ENCODE peak calls at places on chromosomes 1 and 21, in five cellular contexts. P is hepatocyte, T is psoas muscle, F is IMR-90, B is K562. N is an unnamed sample.

GRCh38 chr1:209643295-209644020 is 8.8 kb downstream of the LAMB3 start:
- DNase-seq in B (no peak), P (no peak), T (no peak), F (no peak), N (peak)

GRCh38 chr1:65444128-65444527 is 23.7 kb downstream of the LEPR start:
- DNase-seq in P (no peak), F (no peak), B (no peak), T (no peak), N (no peak)

GRCh38 chr1:240797050-240797449 is 185.1 kb upstream of the GREM2 start:
- DNase-seq in P (peak), F (peak), B (no peak), T (no peak), N (no peak)

GRCh38 chr21:25970254-25970930 is 200.2 kb downstream of the APP start:
- DNase-seq in P (no peak), B (no peak), T (no peak), F (no peak), N (no peak)

GRCh38 chr1:10185759-10186158 is 24.6 kb upstream of the KIF1B start:
- DNase-seq in P (no peak), F (no peak), T (no peak), B (no peak), N (no peak)

GRCh38 chr1:191163621-191164020 is 686.0 kb upstream of the BRINP3 start:
- DNase-seq in T (no peak), P (no peak), B (no peak), F (no peak), N (no peak)

GRCh38 chr1:220700591-220701179 is 10.5 kb downstream of the C1orf115 start:
- DNase-seq in T (no peak), F (no peak), P (no peak), B (no peak), N (no peak)

GRCh38 chr1:31617917-31618746 is 643 bp downstream of the HCRTR1 start:
- DNase-seq in T (peak), B (peak), F (peak), P (peak), N (peak)

GRCh38 chr1:52281518-52281917 is 84.5 kb downstream of the CC2D1B start:
- DNase-seq in F (peak), T (no peak), P (no peak), B (no peak), N (no peak)

GRCh38 chr1:12478612-12478985 is 139.4 kb downstream of the DHRS3 start:
- DNase-seq in T (peak), F (no peak), B (peak), P (no peak), N (no peak)

GRCh38 chr1:109140384-109140783 is 26.5 kb downstream of the ELAPOR1 start:
- DNase-seq in P (no peak), F (no peak), B (peak), T (no peak), N (no peak)

GRCh38 chr1:186813420-186813819 is 15.3 kb upstream of the PLA2G4A start:
- DNase-seq in B (no peak), T (no peak), F (peak), P (no peak), N (no peak)

GRCh38 chr1:168136709-168137514 is at the start of gene GPR161:
- DNase-seq in F (peak), B (peak), P (peak), T (peak), N (peak)

GRCh38 chr21:31780944-31781343 is 49.0 kb upstream of the SCAF4 start:
- DNase-seq in B (no peak), P (peak), T (no peak), F (no peak), N (no peak)

GRCh38 chr1:85566890-85567289 is 13.7 kb upstream of the CCN1 start:
- DNase-seq in F (peak), B (no peak), T (no peak), P (no peak), N (no peak)

GRCh38 chr1:15850450-15851079 is 3.1 kb downstream of the SPEN start:
- DNase-seq in T (no peak), B (no peak), P (peak), F (no peak), N (no peak)

GRCh38 chr1:180762796-180763195 is 131.0 kb downstream of the XPR1 start:
- DNase-seq in F (no peak), B (no peak), P (no peak), T (no peak), N (no peak)

GRCh38 chr1:221172836-221173235 is 293.6 kb downstream of the HLX start:
- DNase-seq in P (no peak), F (no peak), T (no peak), B (no peak), N (no peak)

GRCh38 chr1:227891223-227891954 is 56.3 kb downstream of the WNT9A start:
- DNase-seq in B (no peak), P (no peak), T (no peak), F (no peak), N (no peak)

GRCh38 chr1:156920233-156921052 is at the start of gene LRRC71:
- DNase-seq in T (peak), P (peak), F (peak), B (peak), N (peak)

GRCh38 chr1:107649023-107649422 is 316.0 kb downstream of the VAV3 start:
- DNase-seq in B (no peak), P (peak), T (no peak), F (peak), N (no peak)

GRCh38 chr1:61659061-61659460 is 65.9 kb downstream of the TM2D1 start:
- DNase-seq in B (no peak), F (no peak), T (no peak), P (no peak), N (no peak)

GRCh38 chr1:167805041-167805556 is 83.3 kb downstream of the MPZL1 start:
- DNase-seq in P (no peak), F (no peak), T (no peak), B (no peak), N (no peak)

DNA sequence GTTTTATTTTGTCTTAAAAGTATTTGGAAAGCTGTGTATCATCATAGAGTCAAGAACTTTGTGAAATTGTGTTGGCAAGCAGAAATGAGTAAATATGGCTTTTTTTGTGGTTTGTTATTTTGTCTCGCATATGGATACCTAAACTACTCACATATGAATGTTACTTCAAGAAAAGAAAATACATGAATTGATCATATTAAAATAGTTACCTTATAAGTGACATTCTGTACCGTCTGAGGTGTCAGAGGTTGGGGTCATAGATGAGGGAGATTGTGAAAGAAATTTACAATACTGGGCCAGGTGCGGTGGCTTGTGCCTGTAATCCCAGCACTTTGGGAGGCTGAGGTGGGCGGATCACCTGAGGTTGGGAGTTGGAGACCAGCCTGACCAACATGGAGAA is 31.3 kb upstream of the AXDND1 start:
- DNase-seq in T (no peak), B (no peak), P (no peak), F (no peak), N (no peak)
- H3K27ac ChIP-seq in T (no peak), B (no peak), P (no peak), F (no peak), N (no peak)

GRCh38 chr21:33026878-33027400 is 1.2 kb downstream of the OLIG2 start:
- DNase-seq in T (no peak), B (no peak), F (peak), P (no peak), N (no peak)

GRCh38 chr21:33026299-33026858 is 644 bp downstream of the OLIG2 start:
- DNase-seq in B (no peak), P (no peak), T (no peak), F (no peak), N (no peak)

GRCh38 chr21:33024278-33025103 is 1.2 kb upstream of the OLIG2 start:
- DNase-seq in T (no peak), P (no peak), B (no peak), F (no peak), N (no peak)

GRCh38 chr21:33025106-33025470 is 647 bp upstream of the OLIG2 start:
- DNase-seq in F (no peak), B (no peak), P (no peak), T (no peak), N (no peak)

DNA sequence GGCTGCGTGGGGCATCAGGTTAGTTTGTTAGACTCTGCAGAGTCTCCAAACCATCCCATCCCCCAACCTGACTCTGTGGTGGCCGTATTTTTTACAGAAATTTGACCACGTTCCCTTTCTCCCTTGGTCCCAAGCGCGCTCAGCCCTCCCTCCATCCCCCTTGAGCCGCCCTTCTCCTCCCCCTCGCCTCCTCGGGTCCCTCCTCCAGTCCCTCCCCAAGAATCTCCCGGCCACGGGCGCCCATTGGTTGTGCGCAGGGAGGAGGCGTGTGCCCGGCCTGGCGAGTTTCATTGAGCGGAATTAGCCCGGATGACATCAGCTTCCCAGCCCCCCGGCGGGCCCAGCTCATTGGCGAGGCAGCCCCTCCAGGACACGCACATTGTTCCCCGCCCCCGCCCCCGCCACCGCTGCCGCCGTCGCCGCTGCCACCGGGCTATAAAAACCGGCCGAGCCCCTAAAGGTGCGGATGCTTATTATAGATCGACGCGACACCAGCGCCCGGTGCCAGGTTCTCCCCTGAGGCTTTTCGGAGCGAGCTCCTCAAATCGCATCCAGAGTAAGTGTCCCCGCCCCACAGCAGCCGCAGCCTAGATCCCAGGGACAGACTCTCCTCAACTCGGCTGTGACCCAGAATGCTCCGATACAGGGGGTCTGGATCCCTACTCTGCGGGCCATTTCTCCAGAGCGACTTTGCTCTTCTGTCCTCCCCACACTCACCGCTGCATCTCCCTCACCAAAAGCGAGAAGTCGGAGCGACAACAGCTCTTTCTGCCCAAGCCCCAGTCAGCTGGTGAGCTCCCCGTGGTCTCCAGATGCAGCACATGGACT is at the start of gene OLIG2:
- DNase-seq in T (no peak), F (peak), B (peak), P (no peak), N (no peak)
- H3K4me3 ChIP-seq in T (peak), F (no peak), B (no peak), P (no peak), N (no peak)

DNA sequence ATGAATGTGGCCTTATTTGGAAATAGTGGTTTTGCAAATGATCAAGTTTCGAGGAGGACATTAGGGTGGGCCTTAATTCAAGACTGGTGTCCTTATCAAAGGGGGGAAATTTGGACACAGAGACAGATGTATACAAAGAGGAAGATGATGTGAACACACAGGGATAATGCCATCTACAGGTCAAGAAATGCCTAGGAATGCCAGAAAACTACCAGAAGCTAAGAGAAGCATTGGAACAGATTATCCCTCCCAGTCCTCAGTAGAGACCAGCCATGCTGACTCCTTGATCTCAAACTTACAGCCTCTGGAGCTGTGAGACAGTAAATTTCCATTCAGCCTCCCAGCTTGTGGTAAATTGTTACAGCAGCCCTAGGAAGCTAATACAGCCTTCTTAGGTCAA is 151.4 kb downstream of the PTGER3 start:
- DNase-seq in T (no peak), P (no peak), B (no peak), F (no peak), N (no peak)
- TF ChIP-seq CTCF in T (no peak), P (peak), B (peak), F (no peak), N (no peak)

DNA sequence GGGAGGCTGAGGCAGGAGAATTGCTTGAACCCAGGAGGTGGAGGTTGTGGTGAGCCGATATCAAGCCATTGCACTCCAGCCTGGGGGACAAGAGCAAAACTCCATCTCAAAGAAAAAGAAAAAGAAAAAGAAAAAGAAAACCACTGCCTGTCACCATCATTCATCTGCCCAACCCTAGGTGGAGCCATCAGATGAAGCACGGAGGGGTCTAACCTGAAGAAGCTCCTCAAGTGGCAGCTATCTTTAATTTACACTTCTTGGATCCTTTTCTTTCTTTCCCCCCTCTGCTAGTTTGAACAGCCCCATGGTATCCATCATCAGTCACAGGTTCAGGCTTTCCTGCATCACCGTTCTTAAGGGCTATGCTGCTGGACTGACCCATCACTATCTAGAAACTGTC is 57.0 kb downstream of the PLEKHA6 start:
- DNase-seq in T (no peak), P (no peak), B (no peak), F (no peak), N (no peak)
- H3K27ac ChIP-seq in T (no peak), P (no peak), B (no peak), F (no peak), N (no peak)

DNA sequence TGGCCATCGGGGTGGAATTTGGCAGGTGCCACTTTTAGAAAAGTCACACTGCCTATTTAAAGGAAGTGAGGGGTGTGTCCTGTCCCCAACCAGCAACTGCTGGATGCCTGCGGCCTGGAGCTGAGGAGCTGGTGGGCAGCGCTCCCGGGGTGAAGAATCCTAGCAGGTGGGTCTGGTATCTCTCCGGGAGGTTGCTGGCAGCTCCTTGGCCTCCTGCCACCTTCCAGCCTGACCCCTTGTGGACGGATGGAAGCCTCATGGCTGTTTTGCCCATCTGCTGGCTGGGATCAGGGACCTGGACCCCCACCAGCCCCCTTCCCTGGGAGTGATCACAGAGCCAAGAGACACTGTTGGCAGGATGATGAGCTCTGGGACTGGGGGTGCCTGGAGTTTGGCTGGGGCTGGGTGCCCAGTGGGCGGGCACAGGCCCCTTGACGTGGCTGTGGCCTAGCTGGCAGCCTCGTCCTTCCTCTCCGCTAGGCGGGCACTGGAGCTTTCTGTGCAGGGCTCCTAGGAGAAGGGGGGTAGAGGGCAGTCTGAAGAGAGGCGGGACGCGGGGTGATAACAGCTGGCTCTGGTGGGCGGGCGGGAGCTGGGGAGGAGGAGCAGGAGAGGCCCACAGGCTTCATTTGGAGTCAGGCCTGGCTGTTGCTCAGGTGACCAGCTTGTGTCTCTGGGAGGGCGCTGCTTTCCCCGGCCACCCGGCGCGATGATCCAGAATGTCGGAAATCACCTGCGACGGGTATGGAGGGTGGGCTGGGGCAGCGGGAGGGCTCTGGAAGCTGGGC is at the start of gene ACOT11:
- DNase-seq in B (peak), T (peak), F (peak), P (peak), N (peak)
- H3K4me3 ChIP-seq in B (no peak), T (peak), F (no peak), P (no peak), N (no peak)

N was measured in pancreas.